ENCODE peak calls at places on chromosomes 7 and 10, in ten cellular contexts. One of them, this sample, is unnamed.

GRCh38 chr7:106367018-106367420 is 82.2 kb upstream of the NAMPT start:
- DNase-seq in T-helper 17 cell: no peak
- DNase-seq in lower lobe of right lung: peak
- DNase-seq in ovary: no peak
- DNase-seq in activated T-helper 1 cell treated with anti-CD3 and anti-CD28 coated beads, Interleukin-12 subunit alpha, Interleukin-12 subunit beta, Interleukin-2, Interleukin-4 antibody, amounts not matched to agents 30 ng/mL and 10 ng/mL and 1 ng/mL, durations not matched to agents 14 hours and 24 hours and 36 hours: no peak
- DNase-seq in nephron progenitor cell: no peak
- DNase-seq in stimulated activated CD8-positive, alpha-beta memory T cell treated with anti-CD3 and anti-CD28 coated beads, Interleukin-12 subunit alpha, Interleukin-12 subunit beta, amount 100 ng/mL, for 4 hours: no peak
- DNase-seq in activated T-cell treated with anti-CD3 and anti-CD28 coated beads, Interleukin-2, amount 50 U/mL, for 72 hours: no peak
- DNase-seq in hypothalamus: no peak
- DNase-seq in CD8-positive, alpha-beta memory T cell: no peak
- DNase-seq in this sample: peak

GRCh38 chr10:72682626-72683025 is 9.3 kb upstream of the MCU start:
- DNase-seq in T-helper 17 cell: no peak
- DNase-seq in lower lobe of right lung: no peak
- DNase-seq in ovary: no peak
- DNase-seq in activated T-helper 1 cell treated with anti-CD3 and anti-CD28 coated beads, Interleukin-12 subunit alpha, Interleukin-12 subunit beta, Interleukin-2, Interleukin-4 antibody, amounts not matched to agents 30 ng/mL and 10 ng/mL and 1 ng/mL, durations not matched to agents 14 hours and 24 hours and 36 hours: no peak
- DNase-seq in nephron progenitor cell: no peak
- DNase-seq in stimulated activated CD8-positive, alpha-beta memory T cell treated with anti-CD3 and anti-CD28 coated beads, Interleukin-12 subunit alpha, Interleukin-12 subunit beta, amount 100 ng/mL, for 4 hours: no peak
- DNase-seq in activated T-cell treated with anti-CD3 and anti-CD28 coated beads, Interleukin-2, amount 50 U/mL, for 72 hours: no peak
- DNase-seq in hypothalamus: no peak
- DNase-seq in CD8-positive, alpha-beta memory T cell: no peak
- DNase-seq in this sample: no peak

GRCh38 chr10:15399060-15399661 is 28.1 kb upstream of the FAM171A1 start:
- DNase-seq in T-helper 17 cell: no peak
- DNase-seq in lower lobe of right lung: no peak
- DNase-seq in ovary: no peak
- DNase-seq in activated T-helper 1 cell treated with anti-CD3 and anti-CD28 coated beads, Interleukin-12 subunit alpha, Interleukin-12 subunit beta, Interleukin-2, Interleukin-4 antibody, amounts not matched to agents 30 ng/mL and 10 ng/mL and 1 ng/mL, durations not matched to agents 14 hours and 24 hours and 36 hours: no peak
- DNase-seq in nephron progenitor cell: no peak
- DNase-seq in stimulated activated CD8-positive, alpha-beta memory T cell treated with anti-CD3 and anti-CD28 coated beads, Interleukin-12 subunit alpha, Interleukin-12 subunit beta, amount 100 ng/mL, for 4 hours: no peak
- DNase-seq in activated T-cell treated with anti-CD3 and anti-CD28 coated beads, Interleukin-2, amount 50 U/mL, for 72 hours: no peak
- DNase-seq in hypothalamus: no peak
- DNase-seq in CD8-positive, alpha-beta memory T cell: no peak
- DNase-seq in this sample: no peak

GRCh38 chr10:61163403-61163802 is 219.4 kb upstream of the RHOBTB1 start:
- DNase-seq in T-helper 17 cell: no peak
- DNase-seq in lower lobe of right lung: no peak
- DNase-seq in ovary: no peak
- DNase-seq in activated T-helper 1 cell treated with anti-CD3 and anti-CD28 coated beads, Interleukin-12 subunit alpha, Interleukin-12 subunit beta, Interleukin-2, Interleukin-4 antibody, amounts not matched to agents 30 ng/mL and 10 ng/mL and 1 ng/mL, durations not matched to agents 14 hours and 24 hours and 36 hours: no peak
- DNase-seq in nephron progenitor cell: no peak
- DNase-seq in stimulated activated CD8-positive, alpha-beta memory T cell treated with anti-CD3 and anti-CD28 coated beads, Interleukin-12 subunit alpha, Interleukin-12 subunit beta, amount 100 ng/mL, for 4 hours: no peak
- DNase-seq in activated T-cell treated with anti-CD3 and anti-CD28 coated beads, Interleukin-2, amount 50 U/mL, for 72 hours: no peak
- DNase-seq in hypothalamus: no peak
- DNase-seq in CD8-positive, alpha-beta memory T cell: no peak
- DNase-seq in this sample: no peak

GRCh38 chr10:44946201-44946600 is 13.4 kb upstream of the RASSF4 start:
- DNase-seq in T-helper 17 cell: no peak
- DNase-seq in lower lobe of right lung: no peak
- DNase-seq in ovary: no peak
- DNase-seq in activated T-helper 1 cell treated with anti-CD3 and anti-CD28 coated beads, Interleukin-12 subunit alpha, Interleukin-12 subunit beta, Interleukin-2, Interleukin-4 antibody, amounts not matched to agents 30 ng/mL and 10 ng/mL and 1 ng/mL, durations not matched to agents 14 hours and 24 hours and 36 hours: no peak
- DNase-seq in nephron progenitor cell: no peak
- DNase-seq in stimulated activated CD8-positive, alpha-beta memory T cell treated with anti-CD3 and anti-CD28 coated beads, Interleukin-12 subunit alpha, Interleukin-12 subunit beta, amount 100 ng/mL, for 4 hours: no peak
- DNase-seq in activated T-cell treated with anti-CD3 and anti-CD28 coated beads, Interleukin-2, amount 50 U/mL, for 72 hours: no peak
- DNase-seq in hypothalamus: no peak
- DNase-seq in CD8-positive, alpha-beta memory T cell: no peak
- DNase-seq in this sample: no peak

GRCh38 chr10:76547352-76547972 is 1090.1 kb downstream of the KCNMA1 start:
- DNase-seq in T-helper 17 cell: no peak
- DNase-seq in lower lobe of right lung: peak
- DNase-seq in ovary: peak
- DNase-seq in activated T-helper 1 cell treated with anti-CD3 and anti-CD28 coated beads, Interleukin-12 subunit alpha, Interleukin-12 subunit beta, Interleukin-2, Interleukin-4 antibody, amounts not matched to agents 30 ng/mL and 10 ng/mL and 1 ng/mL, durations not matched to agents 14 hours and 24 hours and 36 hours: peak
- DNase-seq in nephron progenitor cell: peak
- DNase-seq in stimulated activated CD8-positive, alpha-beta memory T cell treated with anti-CD3 and anti-CD28 coated beads, Interleukin-12 subunit alpha, Interleukin-12 subunit beta, amount 100 ng/mL, for 4 hours: no peak
- DNase-seq in activated T-cell treated with anti-CD3 and anti-CD28 coated beads, Interleukin-2, amount 50 U/mL, for 72 hours: peak
- DNase-seq in hypothalamus: peak
- DNase-seq in CD8-positive, alpha-beta memory T cell: no peak
- DNase-seq in this sample: peak

GRCh38 chr10:77531441-77532001 is 106.1 kb downstream of the KCNMA1 start:
- DNase-seq in T-helper 17 cell: no peak
- DNase-seq in lower lobe of right lung: peak
- DNase-seq in ovary: no peak
- DNase-seq in activated T-helper 1 cell treated with anti-CD3 and anti-CD28 coated beads, Interleukin-12 subunit alpha, Interleukin-12 subunit beta, Interleukin-2, Interleukin-4 antibody, amounts not matched to agents 30 ng/mL and 10 ng/mL and 1 ng/mL, durations not matched to agents 14 hours and 24 hours and 36 hours: no peak
- DNase-seq in nephron progenitor cell: no peak
- DNase-seq in stimulated activated CD8-positive, alpha-beta memory T cell treated with anti-CD3 and anti-CD28 coated beads, Interleukin-12 subunit alpha, Interleukin-12 subunit beta, amount 100 ng/mL, for 4 hours: no peak
- DNase-seq in activated T-cell treated with anti-CD3 and anti-CD28 coated beads, Interleukin-2, amount 50 U/mL, for 72 hours: no peak
- DNase-seq in hypothalamus: no peak
- DNase-seq in CD8-positive, alpha-beta memory T cell: no peak
- DNase-seq in this sample: no peak

GRCh38 chr10:31143331-31143935 is 111.8 kb upstream of the ZNF438 start:
- DNase-seq in T-helper 17 cell: no peak
- DNase-seq in lower lobe of right lung: no peak
- DNase-seq in ovary: no peak
- DNase-seq in activated T-helper 1 cell treated with anti-CD3 and anti-CD28 coated beads, Interleukin-12 subunit alpha, Interleukin-12 subunit beta, Interleukin-2, Interleukin-4 antibody, amounts not matched to agents 30 ng/mL and 10 ng/mL and 1 ng/mL, durations not matched to agents 14 hours and 24 hours and 36 hours: no peak
- DNase-seq in nephron progenitor cell: no peak
- DNase-seq in stimulated activated CD8-positive, alpha-beta memory T cell treated with anti-CD3 and anti-CD28 coated beads, Interleukin-12 subunit alpha, Interleukin-12 subunit beta, amount 100 ng/mL, for 4 hours: no peak
- DNase-seq in activated T-cell treated with anti-CD3 and anti-CD28 coated beads, Interleukin-2, amount 50 U/mL, for 72 hours: no peak
- DNase-seq in hypothalamus: no peak
- DNase-seq in CD8-positive, alpha-beta memory T cell: no peak
- DNase-seq in this sample: no peak

GRCh38 chr7:947391-948210 is 6.9 kb downstream of the ADAP1 start:
- DNase-seq in T-helper 17 cell: no peak
- DNase-seq in lower lobe of right lung: peak
- DNase-seq in ovary: no peak
- DNase-seq in activated T-helper 1 cell treated with anti-CD3 and anti-CD28 coated beads, Interleukin-12 subunit alpha, Interleukin-12 subunit beta, Interleukin-2, Interleukin-4 antibody, amounts not matched to agents 30 ng/mL and 10 ng/mL and 1 ng/mL, durations not matched to agents 14 hours and 24 hours and 36 hours: no peak
- DNase-seq in nephron progenitor cell: no peak
- DNase-seq in stimulated activated CD8-positive, alpha-beta memory T cell treated with anti-CD3 and anti-CD28 coated beads, Interleukin-12 subunit alpha, Interleukin-12 subunit beta, amount 100 ng/mL, for 4 hours: no peak
- DNase-seq in activated T-cell treated with anti-CD3 and anti-CD28 coated beads, Interleukin-2, amount 50 U/mL, for 72 hours: no peak
- DNase-seq in hypothalamus: no peak
- DNase-seq in CD8-positive, alpha-beta memory T cell: no peak
- DNase-seq in this sample: no peak

GRCh38 chr7:3399858-3400257 is 98.8 kb downstream of the SDK1 start:
- DNase-seq in T-helper 17 cell: no peak
- DNase-seq in lower lobe of right lung: no peak
- DNase-seq in ovary: no peak
- DNase-seq in activated T-helper 1 cell treated with anti-CD3 and anti-CD28 coated beads, Interleukin-12 subunit alpha, Interleukin-12 subunit beta, Interleukin-2, Interleukin-4 antibody, amounts not matched to agents 30 ng/mL and 10 ng/mL and 1 ng/mL, durations not matched to agents 14 hours and 24 hours and 36 hours: no peak
- DNase-seq in nephron progenitor cell: peak
- DNase-seq in stimulated activated CD8-positive, alpha-beta memory T cell treated with anti-CD3 and anti-CD28 coated beads, Interleukin-12 subunit alpha, Interleukin-12 subunit beta, amount 100 ng/mL, for 4 hours: no peak
- DNase-seq in activated T-cell treated with anti-CD3 and anti-CD28 coated beads, Interleukin-2, amount 50 U/mL, for 72 hours: no peak
- DNase-seq in hypothalamus: no peak
- DNase-seq in CD8-positive, alpha-beta memory T cell: no peak
- DNase-seq in this sample: no peak

GRCh38 chr7:139321071-139321745 is 19.9 kb upstream of the FMC1 start:
- DNase-seq in T-helper 17 cell: no peak
- DNase-seq in lower lobe of right lung: no peak
- DNase-seq in ovary: no peak
- DNase-seq in activated T-helper 1 cell treated with anti-CD3 and anti-CD28 coated beads, Interleukin-12 subunit alpha, Interleukin-12 subunit beta, Interleukin-2, Interleukin-4 antibody, amounts not matched to agents 30 ng/mL and 10 ng/mL and 1 ng/mL, durations not matched to agents 14 hours and 24 hours and 36 hours: no peak
- DNase-seq in nephron progenitor cell: peak
- DNase-seq in stimulated activated CD8-positive, alpha-beta memory T cell treated with anti-CD3 and anti-CD28 coated beads, Interleukin-12 subunit alpha, Interleukin-12 subunit beta, amount 100 ng/mL, for 4 hours: no peak
- DNase-seq in activated T-cell treated with anti-CD3 and anti-CD28 coated beads, Interleukin-2, amount 50 U/mL, for 72 hours: no peak
- DNase-seq in hypothalamus: no peak
- DNase-seq in CD8-positive, alpha-beta memory T cell: no peak
- DNase-seq in this sample: no peak

This sample was measured in GDM1.